ENCODE peak calls at places on chromosomes 11 and 22, in seven cellular contexts. U, Z, D, Q, O, T and F are unnamed samples.
A peak's percentile ranks its signal among the peaks of the same experiment; 100 is the strongest.

GRCh38 chr11:112837162-112837826 is 123.9 kb upstream of the NCAM1 start:
- DNase-seq in T (no peak), O (no peak), D (no peak), Q (no peak), Z (peak; percentile 4), U (peak; percentile 87), F (peak; percentile 2)

GRCh38 chr11:121199516-121199915 is 93.1 kb upstream of the SC5D start:
- DNase-seq in Z (peak; percentile 10), D (no peak), T (no peak), O (no peak), U (no peak), Q (no peak), F (no peak)

GRCh38 chr22:40960137-40960536 is 9.0 kb downstream of the RBX1 start:
- DNase-seq in D (no peak), T (no peak), Z (no peak), O (no peak), Q (no peak), U (no peak), F (no peak)

GRCh38 chr22:23849009-23850006 is 8.4 kb upstream of the SLC2A11 start:
- DNase-seq in D (peak; percentile 92), T (peak; percentile 78), U (peak; percentile 95), Q (peak; percentile 82), Z (peak; percentile 77), O (no peak), F (peak; percentile 72)

GRCh38 chr11:12319734-12320387 is 57.5 kb upstream of the PARVA start:
- DNase-seq in T (no peak), Q (no peak), Z (no peak), D (no peak), U (no peak), O (no peak), F (peak; percentile 29)

GRCh38 chr11:27912916-27913315 is 195.0 kb downstream of the KIF18A start:
- DNase-seq in D (no peak), Q (no peak), U (no peak), O (no peak), Z (no peak), T (no peak), F (no peak)

GRCh38 chr11:47163198-47163597 is 13.5 kb downstream of the ARFGAP2 start:
- DNase-seq in O (no peak), T (no peak), U (no peak), Q (no peak), Z (no peak), D (no peak), F (no peak)

GRCh38 chr11:57163160-57163868 is 18.4 kb upstream of the LRRC55 start:
- DNase-seq in D (no peak), U (no peak), O (no peak), T (no peak), Q (no peak), Z (no peak), F (no peak)

GRCh38 chr11:72278911-72279310 is 34.9 kb upstream of the PHOX2A start:
- DNase-seq in Z (peak; percentile 31), O (no peak), T (no peak), D (no peak), Q (no peak), U (no peak), F (peak; percentile 30)

GRCh38 chr11:134223066-134223465 is 701 bp downstream of the NCAPD3 start:
- DNase-seq in U (no peak), Q (no peak), O (no peak), D (no peak), Z (no peak), T (no peak), F (no peak)

GRCh38 chr22:26199665-26200064 is 30.4 kb downstream of the SEZ6L start:
- DNase-seq in Z (no peak), O (no peak), U (no peak), Q (no peak), T (no peak), D (no peak), F (no peak)

GRCh38 chr11:108929241-108929640 is 264.4 kb downstream of the DDX10 start:
- DNase-seq in Z (peak; percentile 92), O (no peak), Q (no peak), D (no peak), T (no peak), U (no peak), F (peak; percentile 91)

GRCh38 chr11:10770626-10771254 is 19.7 kb downstream of the CTR9 start:
- DNase-seq in T (no peak), D (no peak), U (peak; percentile 86), O (no peak), Q (peak; percentile 55), Z (peak; percentile 50), F (peak; percentile 48)

GRCh38 chr11:129955282-129955681 is 47.4 kb downstream of the PRDM10 start:
- DNase-seq in U (no peak), Q (no peak), D (no peak), T (no peak), O (no peak), Z (no peak), F (no peak)

GRCh38 chr22:44567846-44568493 is 69.9 kb upstream of the RTL6 start:
- DNase-seq in Q (no peak), O (peak; percentile 7), Z (peak; percentile 57), D (no peak), U (no peak), T (peak; percentile 21), F (peak; percentile 62)

GRCh38 chr11:69640260-69640994 is 529 bp upstream of the CCND1 start:
- DNase-seq in U (peak; percentile 67), D (no peak), O (no peak), T (no peak), Z (no peak), Q (no peak), F (peak; percentile 52)

GRCh38 chr11:117057727-117058126 is 40.5 kb downstream of the SIK3 start:
- DNase-seq in U (no peak), D (no peak), Z (no peak), O (no peak), T (no peak), Q (no peak), F (no peak)